ENCODE peak calls at places on chromosomes 7 and 10, in four cellular contexts. X is adrenal gland, U is HCT116, Q is gastrocnemius medialis. K is an unnamed sample.

GRCh38 chr7:118195837-118196474 is 12.0 kb downstream of the LSM8 start:
- DNase-seq in Q (no peak), U (peak; percentile 64), X (peak; percentile 46), K (no peak)

GRCh38 chr10:77159538-77160110 is 478.0 kb downstream of the KCNMA1 start:
- DNase-seq in Q (no peak), U (no peak), X (no peak), K (no peak)

GRCh38 chr7:81025360-81025759 is 106.5 kb upstream of the SEMA3C start:
- DNase-seq in X (no peak), U (no peak), Q (no peak), K (no peak)

GRCh38 chr7:68984331-68984730 is 613.9 kb upstream of the AUTS2 start:
- DNase-seq in Q (no peak), X (no peak), U (no peak), K (no peak)

GRCh38 chr10:87915406-87915805 is 52.0 kb downstream of the PTEN start:
- DNase-seq in Q (no peak), U (no peak), X (no peak), K (no peak)

GRCh38 chr7:129225206-129225930 is 538 bp downstream of the AHCYL2 start:
- DNase-seq in X (peak; percentile 64), U (no peak), Q (no peak), K (peak; percentile 77)

GRCh38 chr7:4037877-4038276 is 644.2 kb upstream of the FOXK1 start:
- DNase-seq in U (no peak), X (no peak), Q (no peak), K (no peak)

GRCh38 chr10:33262871-33263270 is 71.6 kb downstream of the NRP1 start:
- DNase-seq in X (no peak), U (no peak), Q (no peak), K (no peak)

GRCh38 chr10:92914478-92915066 is 66.3 kb downstream of the EXOC6 start:
- DNase-seq in U (peak; percentile 51), Q (peak; percentile 5), X (peak; percentile 42), K (no peak)

GRCh38 chr10:3239920-3240909 is 67.6 kb upstream of the PITRM1 start:
- DNase-seq in U (no peak), X (no peak), Q (no peak), K (no peak)

GRCh38 chr7:30771859-30772429 is 727 bp downstream of the MINDY4 start:
- DNase-seq in U (no peak), X (no peak), Q (no peak), K (peak; percentile 66)

GRCh38 chr7:115548756-115549155 is 481.8 kb downstream of the TFEC start:
- DNase-seq in Q (no peak), U (no peak), X (no peak), K (no peak)

GRCh38 chr10:30591249-30591670 is 38.3 kb downstream of the LYZL2 start:
- DNase-seq in U (peak; percentile 37), X (peak; percentile 45), Q (no peak), K (no peak)

GRCh38 chr10:8332730-8333111 is 278.2 kb downstream of the GATA3 start:
- DNase-seq in Q (no peak), X (no peak), U (no peak), K (no peak)

GRCh38 chr7:113835367-113835766 is 83.4 kb downstream of the PPP1R3A start:
- DNase-seq in X (no peak), U (no peak), Q (no peak), K (no peak)

GRCh38 chr7:74252893-74253292 is 1.3 kb downstream of the RFC2 start:
- DNase-seq in Q (no peak), U (no peak), X (no peak), K (no peak)

GRCh38 chr10:43739171-43739570 is 90.5 kb upstream of the ZNF32 start:
- DNase-seq in Q (no peak), U (no peak), X (no peak), K (no peak)

GRCh38 chr7:143003393-143004051 is 23.4 kb downstream of the OR9A2 start:
- DNase-seq in Q (no peak), X (no peak), U (peak; percentile 36), K (no peak)

GRCh38 chr7:38482521-38482920 is 148.7 kb downstream of the AMPH start:
- DNase-seq in X (no peak), U (no peak), Q (no peak), K (no peak)

GRCh38 chr10:9596368-9596920 is 1421.2 kb upstream of the CELF2 start:
- DNase-seq in X (no peak), U (no peak), Q (no peak), K (no peak)

GRCh38 chr10:32140403-32140802 is 84.2 kb upstream of the KIF5B start:
- DNase-seq in U (no peak), Q (no peak), X (no peak), K (no peak)

GRCh38 chr10:31697271-31698168 is 231.1 kb downstream of the ARHGAP12 start:
- DNase-seq in U (no peak), X (peak; percentile 59), Q (peak; percentile 64), K (peak; percentile 98)

GRCh38 chr10:93384006-93384405 is 98.1 kb downstream of the MYOF start:
- DNase-seq in U (peak; percentile 93), X (no peak), Q (no peak), K (no peak)

GRCh38 chr7:28296571-28297483 is 115.5 kb upstream of the CREB5 start:
- DNase-seq in Q (no peak), X (peak; percentile 24), U (peak; percentile 55), K (no peak)

GRCh38 chr7:46830-47140 is 145.6 kb upstream of the FAM20C start:
- DNase-seq in Q (no peak), U (no peak), X (no peak), K (peak; percentile 34)

GRCh38 chr10:109275970-109276369 is 647.3 kb downstream of the XPNPEP1 start:
- DNase-seq in X (no peak), Q (no peak), U (no peak), K (no peak)

GRCh38 chr7:9718071-9718470 is 1255.6 kb upstream of the PHF14 start:
- DNase-seq in X (no peak), U (no peak), Q (no peak), K (no peak)

GRCh38 chr10:131494451-131494850 is 182.9 kb upstream of the TCERG1L start:
- DNase-seq in X (no peak), Q (no peak), U (no peak), K (no peak)
- H3K9me3 ChIP-seq in X (no peaks in the 10 kb centered on the region), Q (no peaks in the 10 kb centered on the region), U (no peaks in the 10 kb centered on the region), K (no peaks in the 10 kb centered on the region)

DNA sequence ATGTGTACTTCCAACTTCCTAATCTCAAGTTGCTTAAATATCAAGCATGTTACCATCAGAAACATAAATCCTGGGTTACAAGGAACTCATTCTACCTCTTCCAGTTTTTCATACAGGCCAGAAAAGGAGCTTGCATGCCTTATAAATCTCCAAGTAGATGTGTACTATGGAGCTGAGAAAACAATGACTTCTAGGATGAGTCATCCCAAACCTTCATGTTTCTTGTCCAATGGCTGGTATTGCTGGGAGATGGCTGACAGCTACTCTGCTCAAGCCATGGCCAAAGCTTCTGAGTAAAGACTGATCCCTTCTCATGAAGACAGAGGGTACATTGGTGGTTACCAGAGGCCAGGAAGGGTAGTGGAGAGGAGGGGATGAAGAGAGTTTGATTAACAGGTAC is 8.6 kb downstream of the RAPGEF5 start:
- DNase-seq in Q (no peak), X (no peak), U (no peak), K (no peak)
- H3K4me1 ChIP-seq in Q (peaks cover 7% of the 10 kb centered on the region), X (peaks cover 19% of the 10 kb centered on the region), U (peaks cover 25% of the 10 kb centered on the region), K (no peaks in the 10 kb centered on the region)

GRCh38 chr7:158975526-158976467 is 119.4 kb downstream of the DYNC2I1 start:
- DNase-seq in X (no peak), Q (no peak), U (no peak), K (no peak)

GRCh38 chr7:158979635-158980351 is 123.4 kb downstream of the DYNC2I1 start:
- DNase-seq in U (no peak), Q (no peak), X (peak; percentile 47), K (no peak)

GRCh38 chr7:158976468-158976848 is 120.1 kb downstream of the DYNC2I1 start:
- DNase-seq in Q (no peak), U (no peak), X (no peak), K (no peak)

GRCh38 chr7:158979023-158979529 is 122.7 kb downstream of the DYNC2I1 start:
- DNase-seq in U (no peak), Q (no peak), X (no peak), K (no peak)

GRCh38 chr7:158976849-158977593 is 120.7 kb downstream of the DYNC2I1 start:
- DNase-seq in Q (peak; percentile 34), X (peak; percentile 78), U (peak; percentile 73), K (peak; percentile 91)
- H3K9me3 ChIP-seq in Q (no peaks in the 10 kb centered on the region), X (no peaks in the 10 kb centered on the region), U (peaks cover 11% of the 10 kb centered on the region), K (peaks cover 10% of the 10 kb centered on the region)

DNA sequence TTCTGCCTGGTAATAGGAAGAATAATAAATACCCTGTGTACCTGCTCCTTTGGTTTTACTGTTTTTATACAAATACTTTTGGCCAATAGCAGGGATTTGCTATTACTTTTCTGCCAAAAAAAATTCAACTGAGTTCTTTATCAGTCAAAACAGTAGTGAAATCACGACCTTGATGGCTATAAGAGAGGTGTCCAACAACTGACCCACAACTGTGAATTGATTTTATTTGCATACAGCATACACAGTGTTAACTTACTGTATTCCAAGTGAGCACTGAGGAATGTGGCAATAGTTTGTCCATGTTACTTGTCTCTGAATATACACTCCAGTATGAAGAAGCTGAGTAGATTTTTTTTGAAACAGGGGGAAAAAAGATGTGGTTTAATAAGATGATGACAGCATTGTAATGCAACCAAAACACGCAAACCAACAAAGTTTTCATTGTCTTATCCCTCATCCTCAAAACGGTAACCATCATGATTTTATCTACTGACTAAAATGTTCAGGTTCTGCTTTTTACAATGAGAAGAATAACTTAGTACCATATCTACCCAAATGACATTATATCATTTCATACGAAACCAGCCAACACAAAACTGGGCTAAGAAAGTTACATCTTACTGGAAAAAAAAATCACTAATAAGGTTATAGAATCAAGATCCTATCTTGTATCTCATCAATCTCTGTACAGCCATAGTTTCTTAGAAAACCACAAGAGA is 63.3 kb downstream of the GSAP start:
- DNase-seq in Q (no peak), U (no peak), X (no peak), K (no peak)
- H3K4me1 ChIP-seq in Q (no peaks in the 10 kb centered on the region), U (no peaks in the 10 kb centered on the region), X (peaks cover 4% of the 10 kb centered on the region), K (no peaks in the 10 kb centered on the region)

DNA sequence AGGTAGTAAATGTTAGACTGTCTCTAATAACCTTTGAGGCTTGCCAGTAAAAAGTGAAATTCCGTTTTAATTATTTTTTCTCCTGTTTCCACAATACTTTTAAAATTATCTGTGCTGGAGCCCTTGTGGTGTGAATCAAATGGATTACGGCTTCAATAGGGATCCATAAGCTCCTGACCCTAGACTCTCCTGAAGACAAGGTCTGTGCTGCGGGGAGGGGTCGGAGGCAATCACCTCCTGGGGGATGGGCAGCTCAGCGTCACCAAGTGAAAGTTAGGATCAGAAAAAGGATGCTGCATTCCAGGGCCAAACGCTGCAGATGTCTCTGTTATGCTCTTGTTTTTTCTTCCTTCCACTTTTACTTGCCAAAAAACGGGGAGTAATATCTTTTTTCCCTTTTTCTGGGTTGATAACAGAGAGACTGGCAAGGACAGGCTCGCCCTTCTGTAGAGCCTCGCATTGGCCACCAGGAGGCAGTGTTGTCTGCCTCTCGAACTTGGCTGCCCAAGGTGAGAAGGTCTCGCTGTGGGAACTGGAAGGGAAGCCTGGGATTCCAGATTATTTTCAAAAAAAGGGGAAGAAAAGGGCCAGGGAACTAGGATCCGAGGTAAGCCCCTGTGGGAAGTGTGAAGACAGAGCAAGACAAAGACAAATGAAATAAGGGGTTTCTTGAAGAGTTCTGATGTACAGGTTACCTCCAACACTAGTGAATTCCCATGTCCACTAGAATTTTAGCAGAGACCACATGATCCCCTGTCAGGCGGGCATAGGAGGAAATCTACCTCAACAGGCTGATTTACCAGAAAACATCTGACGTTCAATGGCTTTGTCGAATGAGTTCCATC is 621.9 kb downstream of the ACTR3B start:
- DNase-seq in U (no peak), X (peak; percentile 38), Q (no peak), K (no peak)
- H3K9me3 ChIP-seq in U (no peaks in the 10 kb centered on the region), X (no peaks in the 10 kb centered on the region), Q (no peaks in the 10 kb centered on the region), K (no peaks in the 10 kb centered on the region)

K was measured in ascending aorta.